ENCODE peak calls at places on chromosomes 3 and 15, in six cellular contexts. N is H1; C is thyroid gland; G is CD8-positive, alpha-beta memory T cell; H is GM23338; F is transverse colon. S is an unnamed sample.

GRCh38 chr3:127812151-127812550 is 10.2 kb downstream of the MGLL start:
- DNase-seq in C (no peak), F (no peak), G (no peak), H (no peak), N (no peak), S (no peak)

GRCh38 chr15:82871577-82872484 is 62.4 kb downstream of the WHAMM start:
- DNase-seq in G (no peak), H (no peak), C (no peak), F (no peak), N (no peak), S (no peak)

GRCh38 chr3:31114929-31115283 is 220.4 kb upstream of the GADL1 start:
- DNase-seq in F (no peak), G (no peak), C (no peak), N (no peak), H (no peak), S (no peak)

GRCh38 chr3:172357850-172358754 is 90.2 kb downstream of the GHSR start:
- DNase-seq in C (no peak), G (no peak), H (no peak), F (no peak), N (no peak), S (no peak)

GRCh38 chr15:74133071-74133702 is 2.8 kb downstream of the ISLR2 start:
- DNase-seq in G (no peak), F (no peak), N (peak; percentile 81), H (peak; percentile 69), C (no peak), S (no peak)

GRCh38 chr3:182697345-182697919 is 95.9 kb upstream of the ATP11B start:
- DNase-seq in G (no peak), H (no peak), N (no peak), C (no peak), F (no peak), S (no peak)

GRCh38 chr3:167507954-167508353 is 34.1 kb upstream of the SERPINI2 start:
- DNase-seq in N (no peak), G (no peak), H (no peak), C (no peak), F (no peak), S (no peak)

GRCh38 chr3:178397836-178398235 is 138.4 kb upstream of the KCNMB2 start:
- DNase-seq in G (no peak), F (no peak), C (no peak), N (no peak), H (no peak), S (no peak)

GRCh38 chr3:190307164-190307545 is 15.1 kb downstream of the CLDN1 start:
- DNase-seq in F (no peak), G (no peak), N (no peak), C (no peak), H (no peak), S (peak; percentile 61)

GRCh38 chr15:98906712-98907083 is 100.9 kb downstream of the PGPEP1L start:
- DNase-seq in F (no peak), C (peak; percentile 97), G (no peak), H (no peak), N (no peak), S (no peak)

GRCh38 chr15:40310993-40311392 is 3.3 kb upstream of the PLCB2 start:
- DNase-seq in H (no peak), G (no peak), C (no peak), N (no peak), F (no peak), S (no peak)
- H3K4me3 ChIP-seq in H (no peak overlapping the region), G (no peak overlapping the region), C (no peak overlapping the region), N (no peak overlapping the region), F (no peak overlapping the region), S (no peak overlapping the region)

DNA sequence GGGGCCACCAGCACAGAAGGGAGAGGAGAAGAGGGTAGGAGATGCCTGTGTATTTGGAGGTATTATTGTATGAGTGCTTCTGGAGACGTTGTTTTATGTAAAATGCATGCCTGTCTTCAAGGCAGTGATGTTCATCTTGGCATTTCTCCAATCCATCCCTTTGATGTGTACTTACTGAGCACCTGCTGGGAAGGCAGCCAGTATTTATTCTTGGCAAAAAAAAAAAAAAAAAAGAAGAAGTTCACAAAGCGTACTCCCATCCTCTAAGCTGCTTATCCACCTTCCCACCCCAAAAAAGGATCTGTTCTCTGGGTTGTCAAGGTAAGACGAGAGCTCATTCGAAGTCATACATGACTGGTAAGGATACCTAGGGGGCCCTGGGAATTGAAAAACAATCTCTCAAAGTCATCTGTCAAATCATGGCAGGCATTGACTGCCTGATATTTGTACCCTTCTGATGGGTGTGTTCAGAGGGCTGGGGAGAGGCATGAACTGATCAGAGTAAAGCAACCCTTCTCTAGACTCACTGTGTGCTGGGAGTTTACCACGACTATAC is 30.0 kb upstream of the SLC6A1 start:
- DNase-seq in N (no peak), H (no peak), F (no peak), G (no peak), C (no peak), S (no peak)
- H3K4me1 ChIP-seq in N (no peaks in the 10 kb centered on the region), H (no peaks in the 10 kb centered on the region), F (peaks cover 5% of the 10 kb centered on the region), G (no peaks in the 10 kb centered on the region), C (peaks cover 15% of the 10 kb centered on the region), S (no peaks in the 10 kb centered on the region)

GRCh38 chr3:120838441-120839091 is 69.4 kb upstream of the STXBP5L start:
- DNase-seq in C (no peak), G (no peak), N (no peak), H (no peak), F (no peak), S (no peak)
- H3K27me3 ChIP-seq in C (no peaks in the 10 kb centered on the region), G (no peaks in the 10 kb centered on the region), N (no peaks in the 10 kb centered on the region), H (no peaks in the 10 kb centered on the region), F (no peaks in the 10 kb centered on the region), S (no peaks in the 10 kb centered on the region)

GRCh38 chr15:64381000-64381751 is at the start of gene PCLAF:
- DNase-seq in F (peak; percentile 94), N (peak; percentile 90), H (peak; percentile 98), C (peak; percentile 95), G (peak; percentile 89), S (peak; percentile 96)

GRCh38 chr15:64383760-64384159 is 2.5 kb upstream of the PCLAF start:
- DNase-seq in G (no peak), H (no peak), N (no peak), F (no peak), C (no peak), S (no peak)

GRCh38 chr15:64379216-64379960 is 1.9 kb downstream of the PCLAF start:
- DNase-seq in G (no peak), F (no peak), N (no peak), H (no peak), C (no peak), S (no peak)
- H3K4me3 ChIP-seq in G (no peak overlapping the region), F (no peak overlapping the region), N (peak overlapping the region; percentile 83), H (peak overlapping the region; percentile 66), C (no peak overlapping the region), S (no peak overlapping the region)